ENCODE peak calls at places on chromosomes 13 and 19, in five cellular contexts. One of them, this sample, is unnamed.

GRCh38 chr13:51647067-51647466 is 62.8 kb downstream of the WDFY2 start:
- DNase-seq in A549: no peak
- DNase-seq in uterus: no peak
- DNase-seq in left ventricle myocardium inferior: no peak
- DNase-seq in thoracic aorta: no peak
- DNase-seq in this sample: no peak

GRCh38 chr19:54178581-54179261 is 5.8 kb upstream of the TMC4 start:
- DNase-seq in left ventricle myocardium inferior: no peak
- DNase-seq in A549: no peak
- DNase-seq in thoracic aorta: no peak
- DNase-seq in uterus: no peak
- DNase-seq in this sample: peak

GRCh38 chr13:52356327-52356726 is 49.6 kb downstream of the THSD1 start:
- DNase-seq in uterus: no peak
- DNase-seq in A549: no peak
- DNase-seq in left ventricle myocardium inferior: no peak
- DNase-seq in thoracic aorta: no peak
- DNase-seq in this sample: no peak

GRCh38 chr13:58953638-58954037 is 1210.1 kb downstream of the DIAPH3 start:
- DNase-seq in left ventricle myocardium inferior: no peak
- DNase-seq in A549: no peak
- DNase-seq in thoracic aorta: no peak
- DNase-seq in uterus: no peak
- DNase-seq in this sample: no peak

GRCh38 chr13:94816256-94816655 is 103.9 kb upstream of the SOX21 start:
- DNase-seq in thoracic aorta: no peak
- DNase-seq in left ventricle myocardium inferior: no peak
- DNase-seq in uterus: no peak
- DNase-seq in A549: no peak
- DNase-seq in this sample: no peak

GRCh38 chr13:98944336-98944735 is 33.5 kb downstream of the DOCK9 start:
- DNase-seq in left ventricle myocardium inferior: no peak
- DNase-seq in thoracic aorta: no peak
- DNase-seq in uterus: no peak
- DNase-seq in A549: no peak
- DNase-seq in this sample: no peak

GRCh38 chr13:75165543-75166230 is 316.3 kb downstream of the TBC1D4 start:
- DNase-seq in A549: no peak
- DNase-seq in uterus: no peak
- DNase-seq in thoracic aorta: no peak
- DNase-seq in left ventricle myocardium inferior: no peak
- DNase-seq in this sample: no peak

GRCh38 chr19:38731654-38732301 is 12.5 kb downstream of the CAPN12 start:
- DNase-seq in thoracic aorta: no peak
- DNase-seq in A549: no peak
- DNase-seq in uterus: peak
- DNase-seq in left ventricle myocardium inferior: no peak
- DNase-seq in this sample: no peak

GRCh38 chr13:51241720-51242119 is 19.5 kb downstream of the FAM124A start:
- DNase-seq in thoracic aorta: no peak
- DNase-seq in A549: no peak
- DNase-seq in left ventricle myocardium inferior: no peak
- DNase-seq in uterus: peak
- DNase-seq in this sample: no peak

GRCh38 chr13:113565526-113566226 is 18.9 kb upstream of the TFDP1 start:
- DNase-seq in A549: no peak
- DNase-seq in uterus: no peak
- DNase-seq in left ventricle myocardium inferior: no peak
- DNase-seq in thoracic aorta: no peak
- DNase-seq in this sample: no peak

GRCh38 chr13:46475586-46475991 is 77.4 kb upstream of the LRCH1 start:
- DNase-seq in thoracic aorta: no peak
- DNase-seq in A549: no peak
- DNase-seq in uterus: no peak
- DNase-seq in left ventricle myocardium inferior: no peak
- DNase-seq in this sample: no peak

GRCh38 chr13:36954542-36954941 is 34.5 kb upstream of the SMAD9 start:
- DNase-seq in A549: no peak
- DNase-seq in thoracic aorta: no peak
- DNase-seq in uterus: no peak
- DNase-seq in left ventricle myocardium inferior: no peak
- DNase-seq in this sample: no peak

GRCh38 chr13:23626730-23627129 is 56.5 kb downstream of the TNFRSF19 start:
- DNase-seq in A549: no peak
- DNase-seq in left ventricle myocardium inferior: no peak
- DNase-seq in uterus: no peak
- DNase-seq in thoracic aorta: no peak
- DNase-seq in this sample: no peak

GRCh38 chr13:50366488-50367174 is 351.4 kb downstream of the KCNRG start:
- DNase-seq in uterus: no peak
- DNase-seq in thoracic aorta: no peak
- DNase-seq in A549: no peak
- DNase-seq in left ventricle myocardium inferior: no peak
- DNase-seq in this sample: no peak

GRCh38 chr19:12265921-12266704 is 28.6 kb downstream of the ZNF44 start:
- DNase-seq in uterus: no peak
- DNase-seq in A549: no peak
- DNase-seq in thoracic aorta: no peak
- DNase-seq in left ventricle myocardium inferior: no peak
- DNase-seq in this sample: no peak

GRCh38 chr13:113403255-113404104 is 39.5 kb upstream of the GRTP1 start:
- DNase-seq in left ventricle myocardium inferior: no peak
- DNase-seq in thoracic aorta: no peak
- DNase-seq in uterus: no peak
- DNase-seq in A549: no peak
- DNase-seq in this sample: peak

GRCh38 chr19:58572818-58573657 is at the start of gene MZF1:
- DNase-seq in thoracic aorta: peak
- DNase-seq in left ventricle myocardium inferior: peak
- DNase-seq in A549: peak
- DNase-seq in uterus: peak
- DNase-seq in this sample: peak

GRCh38 chr19:49422407-49423277 is 599 bp downstream of the PTH2 start:
- DNase-seq in left ventricle myocardium inferior: peak
- DNase-seq in thoracic aorta: no peak
- DNase-seq in A549: peak
- DNase-seq in uterus: no peak
- DNase-seq in this sample: peak

GRCh38 chr19:6090634-6091033 is 19.7 kb downstream of the RFX2 start:
- DNase-seq in A549: no peak
- DNase-seq in left ventricle myocardium inferior: no peak
- DNase-seq in uterus: no peak
- DNase-seq in thoracic aorta: no peak
- DNase-seq in this sample: no peak

GRCh38 chr19:6084821-6085220 is 25.5 kb downstream of the RFX2 start:
- DNase-seq in left ventricle myocardium inferior: no peak
- DNase-seq in A549: no peak
- DNase-seq in uterus: no peak
- DNase-seq in thoracic aorta: no peak
- DNase-seq in this sample: no peak

GRCh38 chr19:6088677-6089063 is 21.6 kb downstream of the RFX2 start:
- DNase-seq in left ventricle myocardium inferior: no peak
- DNase-seq in A549: no peak
- DNase-seq in thoracic aorta: no peak
- DNase-seq in uterus: no peak
- DNase-seq in this sample: no peak

GRCh38 chr19:6086081-6086858 is 24.0 kb downstream of the RFX2 start:
- DNase-seq in A549: no peak
- DNase-seq in left ventricle myocardium inferior: no peak
- DNase-seq in thoracic aorta: no peak
- DNase-seq in uterus: no peak
- DNase-seq in this sample: no peak

GRCh38 chr19:6087074-6087506 is 23.2 kb downstream of the RFX2 start:
- DNase-seq in uterus: no peak
- DNase-seq in A549: no peak
- DNase-seq in left ventricle myocardium inferior: no peak
- DNase-seq in thoracic aorta: no peak
- DNase-seq in this sample: no peak
- H3K27ac ChIP-seq in uterus: peak
- H3K27ac ChIP-seq in A549: peak
- H3K27ac ChIP-seq in left ventricle myocardium inferior: peak
- H3K27ac ChIP-seq in thoracic aorta: peak
- H3K27ac ChIP-seq in this sample: no peak

GRCh38 chr19:8146877-8147575 is 2.4 kb downstream of the FBN3 start:
- DNase-seq in thoracic aorta: no peak
- DNase-seq in uterus: no peak
- DNase-seq in A549: no peak
- DNase-seq in left ventricle myocardium inferior: no peak
- DNase-seq in this sample: no peak

GRCh38 chr19:8147579-8147978 is 1.8 kb downstream of the FBN3 start:
- DNase-seq in A549: no peak
- DNase-seq in left ventricle myocardium inferior: no peak
- DNase-seq in uterus: no peak
- DNase-seq in thoracic aorta: no peak
- DNase-seq in this sample: no peak

GRCh38 chr19:8149261-8150094 is at the start of gene FBN3:
- DNase-seq in uterus: no peak
- DNase-seq in left ventricle myocardium inferior: no peak
- DNase-seq in thoracic aorta: no peak
- DNase-seq in A549: no peak
- DNase-seq in this sample: no peak

GRCh38 chr19:8148088-8148409 is 1.3 kb downstream of the FBN3 start:
- DNase-seq in thoracic aorta: no peak
- DNase-seq in uterus: no peak
- DNase-seq in left ventricle myocardium inferior: no peak
- DNase-seq in A549: no peak
- DNase-seq in this sample: no peak

DNA sequence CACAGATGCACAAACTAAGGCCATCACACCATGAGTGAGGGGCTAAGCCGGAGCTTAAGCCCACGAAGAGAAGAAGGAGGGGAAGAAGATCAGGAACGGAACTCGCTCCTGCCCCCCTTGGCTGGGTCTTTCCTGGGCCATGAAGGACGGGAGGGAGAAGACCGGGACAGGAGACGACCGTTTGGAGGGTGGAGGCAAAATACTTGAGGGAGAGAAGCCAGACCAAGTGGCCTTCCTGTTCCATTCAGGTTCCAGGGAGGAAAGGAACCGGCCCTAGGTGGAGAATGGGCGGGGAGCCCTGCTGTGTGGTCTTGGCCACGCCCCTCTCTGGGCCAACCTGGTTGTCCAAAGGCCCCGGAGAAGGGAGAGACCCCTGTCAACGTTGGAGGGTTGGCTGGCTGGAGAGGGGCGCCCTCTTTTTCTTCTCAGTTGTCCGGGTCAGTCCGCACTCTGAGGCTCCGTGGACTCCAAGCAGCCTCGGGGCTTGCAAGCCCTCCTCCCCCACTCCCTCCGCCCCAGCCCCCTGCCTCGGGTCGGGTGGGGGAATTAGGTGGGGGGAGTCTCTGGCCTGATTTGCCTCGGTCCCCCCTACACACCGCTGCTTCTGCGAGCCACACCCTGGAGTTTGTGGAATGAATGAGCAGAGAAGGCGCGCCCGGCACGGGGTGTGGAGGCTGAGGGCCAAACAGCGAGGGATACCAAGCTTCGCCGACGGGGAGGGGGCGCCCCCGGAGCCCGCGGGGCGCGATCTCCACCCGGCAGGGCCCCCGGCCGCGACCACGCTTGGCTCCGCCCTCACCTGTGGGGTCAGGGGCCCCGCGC is 771 bp downstream of the FBN3 start:
- DNase-seq in A549: peak
- DNase-seq in left ventricle myocardium inferior: no peak
- DNase-seq in thoracic aorta: no peak
- DNase-seq in uterus: no peak
- DNase-seq in this sample: no peak
- H3K27ac ChIP-seq in A549: no peak
- H3K27ac ChIP-seq in left ventricle myocardium inferior: no peak
- H3K27ac ChIP-seq in thoracic aorta: no peak
- H3K27ac ChIP-seq in uterus: no peak
- H3K27ac ChIP-seq in this sample: no peak

GRCh38 chr13:109315481-109315880 is 470.9 kb downstream of the IRS2 start:
- DNase-seq in A549: no peak
- DNase-seq in left ventricle myocardium inferior: no peak
- DNase-seq in uterus: no peak
- DNase-seq in thoracic aorta: no peak
- DNase-seq in this sample: no peak

GRCh38 chr13:109312399-109312798 is 474.0 kb downstream of the IRS2 start:
- DNase-seq in A549: no peak
- DNase-seq in uterus: no peak
- DNase-seq in left ventricle myocardium inferior: no peak
- DNase-seq in thoracic aorta: no peak
- DNase-seq in this sample: no peak

GRCh38 chr13:109314101-109314500 is 472.3 kb downstream of the IRS2 start:
- DNase-seq in uterus: no peak
- DNase-seq in thoracic aorta: no peak
- DNase-seq in A549: no peak
- DNase-seq in left ventricle myocardium inferior: no peak
- DNase-seq in this sample: no peak

GRCh38 chr13:109307027-109307426 is 479.4 kb downstream of the IRS2 start:
- DNase-seq in left ventricle myocardium inferior: no peak
- DNase-seq in A549: no peak
- DNase-seq in thoracic aorta: no peak
- DNase-seq in uterus: no peak
- DNase-seq in this sample: no peak

GRCh38 chr13:109309625-109310363 is 476.6 kb downstream of the IRS2 start:
- DNase-seq in thoracic aorta: no peak
- DNase-seq in left ventricle myocardium inferior: no peak
- DNase-seq in A549: peak
- DNase-seq in uterus: no peak
- DNase-seq in this sample: no peak
- H3K27ac ChIP-seq in thoracic aorta: no peak
- H3K27ac ChIP-seq in left ventricle myocardium inferior: no peak
- H3K27ac ChIP-seq in A549: peak
- H3K27ac ChIP-seq in uterus: no peak
- H3K27ac ChIP-seq in this sample: no peak

GRCh38 chr13:62627226-62627625 is 1211.6 kb upstream of the PCDH20 start:
- DNase-seq in uterus: no peak
- DNase-seq in thoracic aorta: no peak
- DNase-seq in left ventricle myocardium inferior: no peak
- DNase-seq in A549: no peak
- DNase-seq in this sample: no peak

GRCh38 chr13:62631124-62631523 is 1215.5 kb upstream of the PCDH20 start:
- DNase-seq in uterus: no peak
- DNase-seq in left ventricle myocardium inferior: no peak
- DNase-seq in thoracic aorta: no peak
- DNase-seq in A549: no peak
- DNase-seq in this sample: no peak

GRCh38 chr13:62629618-62630017 is 1214.0 kb upstream of the PCDH20 start:
- DNase-seq in thoracic aorta: no peak
- DNase-seq in uterus: no peak
- DNase-seq in A549: no peak
- DNase-seq in left ventricle myocardium inferior: no peak
- DNase-seq in this sample: no peak

GRCh38 chr13:62633448-62633847 is 1217.8 kb upstream of the PCDH20 start:
- DNase-seq in A549: no peak
- DNase-seq in uterus: no peak
- DNase-seq in left ventricle myocardium inferior: no peak
- DNase-seq in thoracic aorta: no peak
- DNase-seq in this sample: no peak

DNA sequence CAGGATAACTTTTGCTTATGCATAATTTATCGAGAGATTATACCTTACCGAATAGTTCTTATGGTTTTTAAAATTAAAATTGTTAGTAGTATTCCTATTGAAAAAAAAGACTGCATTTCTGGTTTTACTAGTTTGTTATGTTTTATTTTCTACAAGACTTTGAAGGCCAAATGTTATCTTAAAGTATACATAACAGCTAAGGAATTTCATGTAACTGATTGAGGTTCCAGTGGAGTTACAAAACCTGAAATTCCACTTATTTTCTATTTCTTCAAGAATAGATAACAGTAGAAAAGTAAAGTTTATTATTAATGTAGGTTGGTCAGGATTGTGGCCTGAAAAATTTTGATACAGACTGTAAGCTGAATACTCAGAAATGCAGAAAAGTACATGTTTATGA is 1216.0 kb upstream of the PCDH20 start:
- DNase-seq in uterus: no peak
- DNase-seq in thoracic aorta: no peak
- DNase-seq in A549: no peak
- DNase-seq in left ventricle myocardium inferior: no peak
- DNase-seq in this sample: no peak
- H3K27ac ChIP-seq in uterus: no peak
- H3K27ac ChIP-seq in thoracic aorta: no peak
- H3K27ac ChIP-seq in A549: no peak
- H3K27ac ChIP-seq in left ventricle myocardium inferior: no peak
- H3K27ac ChIP-seq in this sample: no peak

This sample was measured in psoas muscle.